ENCODE peak calls at places on chromosomes 7 and 10, in five cellular contexts. X is non-pigmented ciliary epithelial cell, Z is HFFc6, R is SK-N-DZ, H is Calu3. A is an unnamed sample.

GRCh38 chr10:59036311-59037017 is 140.0 kb upstream of the PHYHIPL start:
- DNase-seq in X (no peak), R (no peak), Z (no peak), H (no peak), A (no peak)

GRCh38 chr7:118758582-118758981 is 534.1 kb downstream of the ANKRD7 start:
- DNase-seq in R (no peak), H (no peak), X (no peak), Z (no peak), A (no peak)

GRCh38 chr10:31090894-31091607 is 59.4 kb upstream of the ZNF438 start:
- DNase-seq in X (no peak), Z (no peak), R (no peak), H (no peak), A (no peak)

GRCh38 chr7:43764039-43764789 is 5.7 kb downstream of the BLVRA start:
- DNase-seq in Z (no peak), H (peak), R (no peak), X (no peak), A (no peak)

GRCh38 chr7:86598311-86598710 is 45.4 kb upstream of the GRM3 start:
- DNase-seq in X (no peak), H (peak), Z (no peak), R (peak), A (no peak)

GRCh38 chr7:151851160-151851751 is 25.7 kb downstream of the PRKAG2 start:
- DNase-seq in Z (no peak), X (no peak), R (no peak), H (peak), A (no peak)

GRCh38 chr10:80769700-80770160 is 232.0 kb downstream of the SH2D4B start:
- DNase-seq in Z (no peak), R (no peak), X (no peak), H (no peak), A (no peak)

GRCh38 chr7:33716581-33717477 is 188.5 kb upstream of the BMPER start:
- DNase-seq in R (peak), H (peak), Z (peak), X (peak), A (no peak)

GRCh38 chr7:100483728-100484635 is at the start of gene NYAP1:
- DNase-seq in R (peak), H (peak), X (no peak), Z (no peak), A (no peak)

GRCh38 chr7:100604976-100605911 is 3.1 kb downstream of the PCOLCE start:
- DNase-seq in Z (no peak), X (no peak), R (no peak), H (peak), A (no peak)

GRCh38 chr10:15461353-15462108 is 90.4 kb upstream of the FAM171A1 start:
- DNase-seq in Z (peak), X (no peak), H (peak), R (peak), A (no peak)

A was measured in esophagus squamous epithelium.